ENCODE peak calls at places on chromosome 11, in eight cellular contexts. L is A549, V is spleen, T is esophagus squamous epithelium, C is uterus, G is prostate gland, M is sigmoid colon, U is Peyer's patch. X is an unnamed sample.

GRCh38 chr11:44738791-44739190 is 12.0 kb downstream of the TSPAN18 start:
- DNase-seq in T (no peak), M (peak; percentile 19), G (no peak), V (no peak), C (no peak), L (no peak), U (no peak), X (no peak)

GRCh38 chr11:75428301-75428724 is 4.7 kb downstream of the KLHL35 start:
- DNase-seq in M (peak; percentile 92), V (peak; percentile 94), L (no peak), G (peak; percentile 78), U (peak; percentile 45), T (peak; percentile 11), C (peak; percentile 84), X (peak; percentile 82)

GRCh38 chr11:103465555-103466140 is 356.4 kb downstream of the DYNC2H1 start:
- DNase-seq in C (no peak), L (no peak), U (no peak), V (no peak), G (no peak), T (no peak), M (no peak), X (no peak)

GRCh38 chr11:16788141-16789060 is 50.0 kb downstream of the C11orf58 start:
- DNase-seq in V (peak; percentile 91), T (no peak), L (peak; percentile 70), M (peak; percentile 80), U (peak; percentile 26), G (peak; percentile 67), C (peak; percentile 43), X (peak; percentile 77)

GRCh38 chr11:74070713-74071506 is 62.0 kb upstream of the UCP3 start:
- DNase-seq in T (no peak), C (no peak), L (no peak), G (peak; percentile 33), V (no peak), M (no peak), U (no peak), X (no peak)

GRCh38 chr11:13487661-13488030 is 8.2 kb downstream of the PTH start:
- DNase-seq in M (no peak), L (peak; percentile 49), U (no peak), T (no peak), V (no peak), G (no peak), C (no peak), X (no peak)

GRCh38 chr11:114229062-114229450 is 67.1 kb upstream of the NNMT start:
- DNase-seq in V (no peak), T (no peak), G (no peak), U (no peak), L (no peak), C (no peak), M (no peak), X (no peak)

GRCh38 chr11:106413222-106413621 is 335.8 kb downstream of the AASDHPPT start:
- DNase-seq in G (no peak), V (no peak), U (no peak), T (no peak), M (no peak), L (no peak), C (no peak), X (no peak)

GRCh38 chr11:43550714-43551113 is 129.8 kb upstream of the HSD17B12 start:
- DNase-seq in V (no peak), T (no peak), C (no peak), M (no peak), L (no peak), G (no peak), U (no peak), X (no peak)

GRCh38 chr11:27296406-27296994 is 66.5 kb downstream of the CCDC34 start:
- DNase-seq in G (peak; percentile 45), T (no peak), L (peak; percentile 36), U (no peak), V (no peak), M (no peak), C (no peak), X (no peak)

GRCh38 chr11:134275534-134276395 is at the start of gene GLB1L3:
- DNase-seq in T (no peak), C (peak; percentile 24), V (peak; percentile 81), G (peak; percentile 32), L (peak; percentile 21), M (no peak), U (peak; percentile 43), X (no peak)

GRCh38 chr11:67999201-67999629 is 4.7 kb downstream of the UNC93B1 start:
- DNase-seq in G (no peak), C (no peak), U (no peak), V (no peak), T (no peak), M (no peak), L (no peak), X (no peak)

GRCh38 chr11:9747816-9748215 is 83.9 kb downstream of the SWAP70 start:
- DNase-seq in G (no peak), V (no peak), C (no peak), U (no peak), L (no peak), T (no peak), M (peak; percentile 77), X (no peak)

GRCh38 chr11:73233704-73234402 is 15.8 kb downstream of the P2RY2 start:
- DNase-seq in U (no peak), T (no peak), V (no peak), L (no peak), M (peak; percentile 51), C (peak; percentile 1), G (no peak), X (no peak)

DNA sequence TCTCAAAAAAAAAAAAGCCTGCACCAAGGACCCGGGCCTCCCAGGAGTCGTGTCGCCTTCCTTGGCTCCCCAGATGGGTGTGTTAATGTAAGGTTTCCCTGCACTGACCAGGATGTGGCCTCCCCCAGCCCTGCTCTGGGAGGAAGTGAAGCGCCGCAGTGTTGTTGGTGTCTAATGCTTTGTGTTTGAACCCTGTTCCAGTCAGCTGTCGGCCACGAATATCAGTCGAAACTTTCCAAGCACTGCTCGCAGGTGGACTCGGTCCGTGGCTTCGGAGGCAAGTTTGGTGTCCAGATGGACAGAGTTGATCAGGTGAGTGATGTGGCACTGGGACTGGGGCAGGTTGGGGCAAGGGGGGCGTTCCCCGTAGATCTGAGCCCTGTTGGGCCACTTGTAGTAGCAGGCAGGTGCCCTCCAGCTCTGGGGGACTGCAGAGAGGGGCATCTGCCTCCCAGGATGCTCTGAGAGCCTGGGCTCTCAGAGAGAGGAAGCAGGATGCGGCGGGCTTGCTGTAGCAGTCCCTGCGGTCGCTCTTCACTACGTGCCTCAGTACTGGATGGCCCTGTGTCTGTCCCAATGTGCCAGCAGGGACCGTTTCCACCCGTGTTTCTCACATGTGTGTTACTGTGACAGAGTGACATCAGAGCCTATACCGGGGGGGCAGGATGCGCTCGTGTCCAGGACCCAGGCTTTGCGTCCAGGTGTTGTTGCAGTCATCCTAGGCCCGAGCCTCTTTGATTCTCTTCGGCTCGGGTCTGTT is 16.2 kb downstream of the CTTN start:
- DNase-seq in C (no peak), U (no peak), M (no peak), L (no peak), V (no peak), T (no peak), G (no peak), X (no peak)
- H3K27ac ChIP-seq in C (peak overlapping the region; percentile 43), U (no peak overlapping the region), M (no peak overlapping the region), L (no peak overlapping the region), V (no peak overlapping the region), T (no peak overlapping the region), G (no peak overlapping the region), X (no peak overlapping the region)

GRCh38 chr11:65917434-65918210 is 1.2 kb downstream of the C11orf68 start:
- DNase-seq in U (no peak), V (peak; percentile 85), T (no peak), M (no peak), L (no peak), C (peak; percentile 34), G (no peak), X (no peak)
- TF ChIP-seq POLR2A in U (no peak), V (no peak), T (no peak), M (no peak), L (no peak), C (no peak), G (no peak), X (no peak)

DNA sequence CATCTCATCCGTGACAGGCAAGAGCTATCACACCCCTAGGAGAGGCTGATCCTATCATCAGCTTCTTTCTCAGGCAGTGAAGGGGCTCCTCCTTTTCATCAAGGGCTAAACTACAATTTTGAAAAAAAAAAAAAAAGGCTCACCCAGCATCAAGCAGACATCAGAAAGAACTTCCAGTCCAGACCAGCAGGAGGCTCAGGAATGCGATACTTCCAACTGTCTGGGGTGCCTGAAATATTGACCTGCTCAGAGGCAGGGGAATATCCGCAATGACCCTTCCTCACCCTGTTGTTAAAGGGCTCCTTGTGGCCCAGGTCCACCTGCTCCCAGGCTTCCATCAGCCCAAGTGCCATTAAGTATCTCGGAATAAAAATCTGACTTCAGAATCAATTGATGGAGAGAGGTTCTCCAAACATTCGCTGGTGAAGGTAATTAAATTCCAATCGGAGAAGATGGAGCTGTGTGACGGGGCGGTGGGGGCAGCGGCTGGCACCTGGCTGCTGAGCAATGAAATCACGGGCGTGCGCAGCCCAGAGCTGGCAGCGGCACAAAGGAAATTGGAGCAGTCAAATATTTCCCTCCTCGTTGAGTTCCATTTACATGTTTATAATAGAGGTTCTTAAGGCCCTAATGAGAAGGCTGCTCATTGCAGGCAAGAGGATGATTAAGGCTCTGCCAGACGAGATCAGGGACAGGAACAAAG is 68.9 kb upstream of the THY1 start:
- DNase-seq in G (no peak), T (no peak), M (no peak), V (peak; percentile 31), U (no peak), C (no peak), L (no peak), X (no peak)
- TF ChIP-seq CTCF in G (no peak), T (no peak), M (no peak), V (no peak), U (no peak), C (no peak), L (no peak), X (no peak)

GRCh38 chr11:70326843-70327242 is 56.4 kb downstream of the PPFIA1 start:
- DNase-seq in M (no peak), T (no peak), V (no peak), L (no peak), G (no peak), C (no peak), U (no peak), X (no peak)

GRCh38 chr11:70327717-70328116 is 57.2 kb downstream of the PPFIA1 start:
- DNase-seq in U (peak; percentile 11), L (no peak), G (no peak), M (no peak), T (no peak), C (no peak), V (no peak), X (no peak)

GRCh38 chr11:70324354-70325115 is 54.0 kb downstream of the PPFIA1 start:
- DNase-seq in G (no peak), V (no peak), C (no peak), T (no peak), M (no peak), U (peak; percentile 4), L (no peak), X (no peak)

GRCh38 chr11:70328556-70328955 is 58.1 kb downstream of the PPFIA1 start:
- DNase-seq in G (no peak), U (no peak), L (no peak), M (no peak), V (no peak), C (no peak), T (no peak), X (no peak)

DNA sequence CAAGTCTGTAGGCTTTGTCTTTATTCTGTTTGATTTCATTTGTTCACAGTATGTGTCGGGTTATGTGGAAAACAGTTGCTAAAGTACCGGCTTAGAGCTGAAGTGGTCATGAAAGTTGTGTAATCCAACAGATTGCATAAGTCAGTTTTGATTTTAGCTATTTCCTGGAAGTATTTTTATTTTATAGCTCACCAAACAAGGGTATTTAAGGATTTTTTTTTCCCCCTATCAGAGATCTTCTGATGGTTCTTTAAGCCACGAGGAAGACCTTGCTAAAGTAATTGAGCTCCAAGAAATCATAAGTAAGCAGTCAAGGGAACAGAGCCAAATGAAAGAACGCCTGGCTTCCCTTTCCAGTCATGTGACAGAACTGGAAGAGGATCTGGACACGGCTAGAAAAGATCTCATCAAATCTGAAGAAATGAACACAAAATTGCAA is 55.9 kb downstream of the PPFIA1 start:
- DNase-seq in V (no peak), U (peak; percentile 12), G (peak; percentile 20), C (peak; percentile 69), T (no peak), L (no peak), M (peak; percentile 75), X (no peak)
- H3K27ac ChIP-seq in V (peak overlapping the region; percentile 19), U (peak overlapping the region; percentile 40), G (no peak overlapping the region), C (peak overlapping the region; percentile 77), T (peak overlapping the region; percentile 73), L (no peak overlapping the region), M (peak overlapping the region; percentile 20), X (peak overlapping the region; percentile 9)